ENCODE peak calls at places on chromosomes 11 and 22, in ten cellular contexts. One of them, this sample, is unnamed.

GRCh38 chr11:27700351-27701261 is at the start of gene BDNF:
- DNase-seq in pancreas: no peak
- DNase-seq in heart right ventricle: no peak
- DNase-seq in neural progenitor cell: peak
- DNase-seq in CD8-positive, alpha-beta memory T cell: no peak
- DNase-seq in CD4-positive, CD25-positive, alpha-beta regulatory T cell: no peak
- DNase-seq in GM23248: peak
- DNase-seq in lung: no peak
- DNase-seq in CD4-positive, alpha-beta T cell: no peak
- DNase-seq in IMR-90: peak
- DNase-seq in this sample: no peak

GRCh38 chr11:17930544-17931144 is 82.2 kb downstream of the SERGEF start:
- DNase-seq in IMR-90: no peak
- DNase-seq in GM23248: no peak
- DNase-seq in neural progenitor cell: no peak
- DNase-seq in pancreas: no peak
- DNase-seq in CD4-positive, alpha-beta T cell: no peak
- DNase-seq in heart right ventricle: no peak
- DNase-seq in CD4-positive, CD25-positive, alpha-beta regulatory T cell: no peak
- DNase-seq in CD8-positive, alpha-beta memory T cell: no peak
- DNase-seq in lung: no peak
- DNase-seq in this sample: no peak

GRCh38 chr11:77095551-77096490 is 6.8 kb upstream of the OMP start:
- DNase-seq in heart right ventricle: no peak
- DNase-seq in CD4-positive, CD25-positive, alpha-beta regulatory T cell: no peak
- DNase-seq in pancreas: peak
- DNase-seq in GM23248: no peak
- DNase-seq in lung: no peak
- DNase-seq in CD4-positive, alpha-beta T cell: no peak
- DNase-seq in CD8-positive, alpha-beta memory T cell: peak
- DNase-seq in IMR-90: no peak
- DNase-seq in neural progenitor cell: peak
- DNase-seq in this sample: no peak

GRCh38 chr11:103294516-103294915 is 185.3 kb downstream of the DYNC2H1 start:
- DNase-seq in GM23248: no peak
- DNase-seq in IMR-90: peak
- DNase-seq in pancreas: no peak
- DNase-seq in lung: no peak
- DNase-seq in heart right ventricle: no peak
- DNase-seq in CD8-positive, alpha-beta memory T cell: no peak
- DNase-seq in neural progenitor cell: no peak
- DNase-seq in CD4-positive, CD25-positive, alpha-beta regulatory T cell: no peak
- DNase-seq in CD4-positive, alpha-beta T cell: no peak
- DNase-seq in this sample: no peak

GRCh38 chr11:133477263-133477625 is 55.1 kb downstream of the OPCML start:
- DNase-seq in pancreas: no peak
- DNase-seq in GM23248: no peak
- DNase-seq in CD8-positive, alpha-beta memory T cell: no peak
- DNase-seq in heart right ventricle: no peak
- DNase-seq in neural progenitor cell: no peak
- DNase-seq in CD4-positive, CD25-positive, alpha-beta regulatory T cell: no peak
- DNase-seq in lung: no peak
- DNase-seq in CD4-positive, alpha-beta T cell: no peak
- DNase-seq in IMR-90: no peak
- DNase-seq in this sample: no peak

GRCh38 chr11:83284501-83285051 is 1.6 kb downstream of the CCDC90B start:
- DNase-seq in heart right ventricle: no peak
- DNase-seq in pancreas: no peak
- DNase-seq in GM23248: peak
- DNase-seq in CD8-positive, alpha-beta memory T cell: no peak
- DNase-seq in IMR-90: no peak
- DNase-seq in neural progenitor cell: no peak
- DNase-seq in lung: no peak
- DNase-seq in CD4-positive, alpha-beta T cell: no peak
- DNase-seq in CD4-positive, CD25-positive, alpha-beta regulatory T cell: no peak
- DNase-seq in this sample: no peak

GRCh38 chr22:49262167-49262566 is 565.5 kb downstream of the BRD1 start:
- DNase-seq in CD8-positive, alpha-beta memory T cell: no peak
- DNase-seq in pancreas: no peak
- DNase-seq in lung: no peak
- DNase-seq in CD4-positive, alpha-beta T cell: no peak
- DNase-seq in CD4-positive, CD25-positive, alpha-beta regulatory T cell: no peak
- DNase-seq in neural progenitor cell: no peak
- DNase-seq in heart right ventricle: no peak
- DNase-seq in GM23248: no peak
- DNase-seq in IMR-90: no peak
- DNase-seq in this sample: no peak

GRCh38 chr11:62922653-62923371 is 1.6 kb upstream of the CHRM1 start:
- DNase-seq in GM23248: peak
- DNase-seq in lung: no peak
- DNase-seq in CD4-positive, alpha-beta T cell: no peak
- DNase-seq in IMR-90: no peak
- DNase-seq in pancreas: no peak
- DNase-seq in heart right ventricle: no peak
- DNase-seq in neural progenitor cell: peak
- DNase-seq in CD4-positive, CD25-positive, alpha-beta regulatory T cell: no peak
- DNase-seq in CD8-positive, alpha-beta memory T cell: no peak
- DNase-seq in this sample: peak

DNA sequence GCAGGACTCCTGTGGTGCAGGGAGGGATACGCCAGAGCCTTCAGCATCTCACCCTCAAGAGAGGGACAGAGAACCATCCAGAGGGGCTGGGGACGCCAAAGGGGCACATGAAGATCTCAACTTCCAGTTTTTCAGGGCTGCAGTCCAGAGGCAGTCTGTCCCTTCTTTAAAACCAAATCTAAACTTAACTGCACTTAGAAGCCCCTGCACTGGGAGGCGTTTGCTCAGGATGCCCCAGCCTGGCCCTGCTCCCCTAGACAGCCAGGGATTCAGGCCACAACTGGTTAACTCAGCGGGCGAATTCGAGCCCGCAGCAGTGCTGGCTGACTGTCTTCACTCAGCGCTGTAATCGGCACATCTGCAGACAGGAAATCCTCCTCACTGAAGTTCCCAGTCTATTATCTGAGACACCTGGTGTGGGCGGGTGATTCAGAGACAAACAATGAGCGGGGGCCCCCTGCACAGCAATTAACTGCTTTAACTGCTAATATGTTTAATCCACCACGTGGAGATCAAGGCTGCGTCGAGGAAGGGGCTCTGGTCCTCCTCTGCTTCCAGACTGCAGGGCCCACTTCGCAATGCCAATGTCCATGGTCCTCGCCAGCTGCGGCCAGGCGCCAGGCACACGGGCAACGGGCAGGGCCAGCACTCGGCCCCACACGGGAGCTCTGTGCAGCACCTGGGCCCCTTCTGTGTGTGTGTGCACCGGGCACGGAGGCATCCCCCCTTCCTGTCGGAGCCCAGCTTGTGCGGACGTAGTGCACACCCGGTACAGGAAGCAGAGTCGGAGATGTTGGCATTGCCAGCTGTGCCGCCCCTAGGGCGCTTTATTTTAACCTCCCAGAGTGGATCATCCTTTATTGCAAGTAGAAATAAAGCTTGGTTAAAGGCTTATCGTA is 36.9 kb upstream of the GNB1L start:
- DNase-seq in CD4-positive, CD25-positive, alpha-beta regulatory T cell: peak
- DNase-seq in CD4-positive, alpha-beta T cell: peak
- DNase-seq in neural progenitor cell: peak
- DNase-seq in pancreas: no peak
- DNase-seq in GM23248: peak
- DNase-seq in heart right ventricle: no peak
- DNase-seq in lung: no peak
- DNase-seq in IMR-90: peak
- DNase-seq in CD8-positive, alpha-beta memory T cell: peak
- DNase-seq in this sample: peak
- H3K27ac ChIP-seq in CD4-positive, CD25-positive, alpha-beta regulatory T cell: peak
- H3K27ac ChIP-seq in CD4-positive, alpha-beta T cell: peak
- H3K27ac ChIP-seq in neural progenitor cell: no peak
- H3K27ac ChIP-seq in pancreas: no peak
- H3K27ac ChIP-seq in GM23248: peak
- H3K27ac ChIP-seq in heart right ventricle: no peak
- H3K27ac ChIP-seq in lung: no peak
- H3K27ac ChIP-seq in IMR-90: peak
- H3K27ac ChIP-seq in CD8-positive, alpha-beta memory T cell: peak
- H3K27ac ChIP-seq in this sample: no peak

GRCh38 chr11:43401252-43401651 is 42.5 kb downstream of the TTC17 start:
- DNase-seq in heart right ventricle: no peak
- DNase-seq in IMR-90: no peak
- DNase-seq in neural progenitor cell: no peak
- DNase-seq in CD8-positive, alpha-beta memory T cell: no peak
- DNase-seq in CD4-positive, CD25-positive, alpha-beta regulatory T cell: no peak
- DNase-seq in lung: no peak
- DNase-seq in GM23248: no peak
- DNase-seq in pancreas: no peak
- DNase-seq in CD4-positive, alpha-beta T cell: no peak
- DNase-seq in this sample: no peak

GRCh38 chr11:43399983-43400630 is 41.4 kb downstream of the TTC17 start:
- DNase-seq in pancreas: no peak
- DNase-seq in heart right ventricle: no peak
- DNase-seq in lung: no peak
- DNase-seq in IMR-90: peak
- DNase-seq in CD4-positive, alpha-beta T cell: no peak
- DNase-seq in GM23248: peak
- DNase-seq in neural progenitor cell: no peak
- DNase-seq in CD4-positive, CD25-positive, alpha-beta regulatory T cell: no peak
- DNase-seq in CD8-positive, alpha-beta memory T cell: no peak
- DNase-seq in this sample: no peak

GRCh38 chr11:43396617-43397016 is 37.9 kb downstream of the TTC17 start:
- DNase-seq in pancreas: no peak
- DNase-seq in heart right ventricle: no peak
- DNase-seq in neural progenitor cell: no peak
- DNase-seq in CD4-positive, CD25-positive, alpha-beta regulatory T cell: no peak
- DNase-seq in GM23248: no peak
- DNase-seq in lung: no peak
- DNase-seq in IMR-90: no peak
- DNase-seq in CD4-positive, alpha-beta T cell: no peak
- DNase-seq in CD8-positive, alpha-beta memory T cell: no peak
- DNase-seq in this sample: no peak

GRCh38 chr11:43393765-43394355 is 35.1 kb downstream of the TTC17 start:
- DNase-seq in lung: no peak
- DNase-seq in CD8-positive, alpha-beta memory T cell: no peak
- DNase-seq in GM23248: no peak
- DNase-seq in CD4-positive, CD25-positive, alpha-beta regulatory T cell: no peak
- DNase-seq in CD4-positive, alpha-beta T cell: no peak
- DNase-seq in IMR-90: peak
- DNase-seq in heart right ventricle: peak
- DNase-seq in neural progenitor cell: no peak
- DNase-seq in pancreas: peak
- DNase-seq in this sample: no peak

GRCh38 chr11:43397251-43397650 is 38.5 kb downstream of the TTC17 start:
- DNase-seq in neural progenitor cell: no peak
- DNase-seq in lung: no peak
- DNase-seq in pancreas: no peak
- DNase-seq in GM23248: peak
- DNase-seq in CD8-positive, alpha-beta memory T cell: no peak
- DNase-seq in heart right ventricle: no peak
- DNase-seq in CD4-positive, CD25-positive, alpha-beta regulatory T cell: no peak
- DNase-seq in CD4-positive, alpha-beta T cell: no peak
- DNase-seq in IMR-90: peak
- DNase-seq in this sample: no peak
- H3K27ac ChIP-seq in neural progenitor cell: no peak
- H3K27ac ChIP-seq in lung: no peak
- H3K27ac ChIP-seq in pancreas: no peak
- H3K27ac ChIP-seq in GM23248: no peak
- H3K27ac ChIP-seq in CD8-positive, alpha-beta memory T cell: no peak
- H3K27ac ChIP-seq in heart right ventricle: no peak
- H3K27ac ChIP-seq in CD4-positive, CD25-positive, alpha-beta regulatory T cell: no peak
- H3K27ac ChIP-seq in CD4-positive, alpha-beta T cell: no peak
- H3K27ac ChIP-seq in IMR-90: no peak
- H3K27ac ChIP-seq in this sample: no peak

GRCh38 chr11:33454264-33454663 is 197.1 kb downstream of the HIPK3 start:
- DNase-seq in neural progenitor cell: no peak
- DNase-seq in CD8-positive, alpha-beta memory T cell: no peak
- DNase-seq in GM23248: no peak
- DNase-seq in CD4-positive, alpha-beta T cell: no peak
- DNase-seq in heart right ventricle: no peak
- DNase-seq in IMR-90: no peak
- DNase-seq in lung: no peak
- DNase-seq in pancreas: no peak
- DNase-seq in CD4-positive, CD25-positive, alpha-beta regulatory T cell: no peak
- DNase-seq in this sample: no peak

GRCh38 chr11:33452806-33453205 is 195.6 kb downstream of the HIPK3 start:
- DNase-seq in heart right ventricle: no peak
- DNase-seq in CD4-positive, CD25-positive, alpha-beta regulatory T cell: no peak
- DNase-seq in CD4-positive, alpha-beta T cell: no peak
- DNase-seq in neural progenitor cell: no peak
- DNase-seq in lung: no peak
- DNase-seq in pancreas: no peak
- DNase-seq in CD8-positive, alpha-beta memory T cell: no peak
- DNase-seq in GM23248: peak
- DNase-seq in IMR-90: peak
- DNase-seq in this sample: no peak

GRCh38 chr11:33453225-33453624 is 196.0 kb downstream of the HIPK3 start:
- DNase-seq in CD4-positive, alpha-beta T cell: no peak
- DNase-seq in heart right ventricle: no peak
- DNase-seq in GM23248: peak
- DNase-seq in pancreas: no peak
- DNase-seq in lung: no peak
- DNase-seq in neural progenitor cell: no peak
- DNase-seq in IMR-90: no peak
- DNase-seq in CD4-positive, CD25-positive, alpha-beta regulatory T cell: no peak
- DNase-seq in CD8-positive, alpha-beta memory T cell: no peak
- DNase-seq in this sample: no peak

GRCh38 chr11:33457948-33458347 is 200.8 kb downstream of the HIPK3 start:
- DNase-seq in CD4-positive, alpha-beta T cell: no peak
- DNase-seq in IMR-90: no peak
- DNase-seq in CD8-positive, alpha-beta memory T cell: no peak
- DNase-seq in CD4-positive, CD25-positive, alpha-beta regulatory T cell: no peak
- DNase-seq in GM23248: no peak
- DNase-seq in heart right ventricle: no peak
- DNase-seq in pancreas: no peak
- DNase-seq in neural progenitor cell: no peak
- DNase-seq in lung: no peak
- DNase-seq in this sample: no peak

DNA sequence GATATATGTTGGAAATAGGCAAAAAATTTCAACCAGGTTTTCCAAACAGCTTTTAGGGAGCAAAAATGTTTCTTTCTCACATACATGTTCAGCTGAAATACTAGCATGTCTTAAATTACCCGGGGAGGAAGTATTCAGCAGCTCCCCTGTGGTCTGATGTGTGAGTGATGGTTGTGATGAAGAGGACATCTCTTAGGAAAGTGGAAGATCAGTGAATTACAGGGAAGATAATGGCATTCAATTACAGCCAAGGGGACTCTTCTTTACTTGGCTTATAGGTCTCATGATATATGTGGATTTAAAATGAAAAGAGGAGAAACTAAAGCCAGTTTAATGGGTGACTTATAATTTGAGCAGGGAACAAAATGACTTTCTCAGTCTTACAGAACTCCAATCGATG is 198.6 kb downstream of the HIPK3 start:
- DNase-seq in CD8-positive, alpha-beta memory T cell: no peak
- DNase-seq in pancreas: no peak
- DNase-seq in GM23248: no peak
- DNase-seq in neural progenitor cell: no peak
- DNase-seq in IMR-90: no peak
- DNase-seq in CD4-positive, CD25-positive, alpha-beta regulatory T cell: no peak
- DNase-seq in lung: no peak
- DNase-seq in heart right ventricle: no peak
- DNase-seq in CD4-positive, alpha-beta T cell: no peak
- DNase-seq in this sample: no peak
- H3K27ac ChIP-seq in CD8-positive, alpha-beta memory T cell: no peak
- H3K27ac ChIP-seq in pancreas: no peak
- H3K27ac ChIP-seq in GM23248: no peak
- H3K27ac ChIP-seq in neural progenitor cell: no peak
- H3K27ac ChIP-seq in IMR-90: no peak
- H3K27ac ChIP-seq in CD4-positive, CD25-positive, alpha-beta regulatory T cell: no peak
- H3K27ac ChIP-seq in lung: no peak
- H3K27ac ChIP-seq in heart right ventricle: no peak
- H3K27ac ChIP-seq in CD4-positive, alpha-beta T cell: no peak
- H3K27ac ChIP-seq in this sample: no peak

DNA sequence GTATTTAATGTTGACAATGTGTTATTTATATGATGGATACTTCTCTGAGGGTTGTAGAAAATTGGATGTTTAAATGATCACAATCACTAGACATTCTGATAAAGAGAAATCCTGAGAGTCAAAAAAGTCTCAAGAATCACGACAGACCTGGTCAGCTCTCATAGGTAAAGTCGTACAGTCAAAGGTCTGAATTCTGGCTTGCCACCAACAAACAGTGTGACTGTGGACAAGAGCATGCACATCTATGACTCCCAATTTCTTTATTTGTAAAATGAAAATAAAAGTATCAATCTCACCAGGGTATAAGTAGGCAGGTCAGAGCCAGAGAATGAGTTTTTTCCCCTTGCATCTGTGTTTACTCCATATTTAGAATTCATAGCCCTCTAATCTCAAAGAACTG is 556.7 kb downstream of the FAM181B start:
- DNase-seq in heart right ventricle: no peak
- DNase-seq in pancreas: no peak
- DNase-seq in lung: no peak
- DNase-seq in IMR-90: no peak
- DNase-seq in CD4-positive, alpha-beta T cell: no peak
- DNase-seq in CD4-positive, CD25-positive, alpha-beta regulatory T cell: no peak
- DNase-seq in CD8-positive, alpha-beta memory T cell: no peak
- DNase-seq in neural progenitor cell: no peak
- DNase-seq in GM23248: no peak
- DNase-seq in this sample: no peak
- H3K27ac ChIP-seq in heart right ventricle: no peak
- H3K27ac ChIP-seq in pancreas: no peak
- H3K27ac ChIP-seq in lung: no peak
- H3K27ac ChIP-seq in IMR-90: no peak
- H3K27ac ChIP-seq in CD4-positive, alpha-beta T cell: no peak
- H3K27ac ChIP-seq in CD4-positive, CD25-positive, alpha-beta regulatory T cell: no peak
- H3K27ac ChIP-seq in CD8-positive, alpha-beta memory T cell: no peak
- H3K27ac ChIP-seq in neural progenitor cell: no peak
- H3K27ac ChIP-seq in GM23248: no peak
- H3K27ac ChIP-seq in this sample: no peak

This sample was measured in caudate nucleus.